ENCODE peak calls at places on chromosomes 3 and 15, in ten cellular contexts. One of them, this sample, is unnamed.

GRCh38 chr3:176032043-176032442 is 1165.2 kb downstream of the TBL1XR1 start:
- DNase-seq in colonic mucosa: no peak
- DNase-seq in foreskin keratinocyte: no peak
- DNase-seq in fibroblast of the aortic adventitia: no peak
- DNase-seq in activated CD4-positive, CD25-positive, alpha-beta regulatory T cell treated with anti-CD3 and anti-CD28 coated beads, Interleukin-2, amount 50 U/mL, for 72 hours: no peak
- DNase-seq in activated T-helper 1 cell treated with Interleukin-2 at 50 U/mL for 16 hours: no peak
- DNase-seq in frontal cortex: no peak
- DNase-seq in GM04503: no peak
- DNase-seq in NCI-H774: no peak
- DNase-seq in gastrocnemius medialis: no peak
- DNase-seq in this sample: no peak

GRCh38 chr3:23395115-23395514 is 192.0 kb downstream of the UBE2E2 start:
- DNase-seq in colonic mucosa: no peak
- DNase-seq in foreskin keratinocyte: no peak
- DNase-seq in fibroblast of the aortic adventitia: no peak
- DNase-seq in activated CD4-positive, CD25-positive, alpha-beta regulatory T cell treated with anti-CD3 and anti-CD28 coated beads, Interleukin-2, amount 50 U/mL, for 72 hours: no peak
- DNase-seq in activated T-helper 1 cell treated with Interleukin-2 at 50 U/mL for 16 hours: no peak
- DNase-seq in frontal cortex: no peak
- DNase-seq in GM04503: no peak
- DNase-seq in NCI-H774: no peak
- DNase-seq in gastrocnemius medialis: no peak
- DNase-seq in this sample: no peak

GRCh38 chr15:99536422-99537033 is 29.3 kb upstream of the MEF2A start:
- DNase-seq in colonic mucosa: no peak
- DNase-seq in foreskin keratinocyte: peak; percentile 23
- DNase-seq in fibroblast of the aortic adventitia: peak; percentile 57
- DNase-seq in activated CD4-positive, CD25-positive, alpha-beta regulatory T cell treated with anti-CD3 and anti-CD28 coated beads, Interleukin-2, amount 50 U/mL, for 72 hours: no peak
- DNase-seq in activated T-helper 1 cell treated with Interleukin-2 at 50 U/mL for 16 hours: no peak
- DNase-seq in frontal cortex: no peak
- DNase-seq in GM04503: peak; percentile 85
- DNase-seq in NCI-H774: no peak
- DNase-seq in gastrocnemius medialis: peak; percentile 34
- DNase-seq in this sample: peak; percentile 72

GRCh38 chr15:58734859-58735258 is 14.6 kb downstream of the ADAM10 start:
- DNase-seq in colonic mucosa: no peak
- DNase-seq in foreskin keratinocyte: no peak
- DNase-seq in fibroblast of the aortic adventitia: no peak
- DNase-seq in activated CD4-positive, CD25-positive, alpha-beta regulatory T cell treated with anti-CD3 and anti-CD28 coated beads, Interleukin-2, amount 50 U/mL, for 72 hours: no peak
- DNase-seq in activated T-helper 1 cell treated with Interleukin-2 at 50 U/mL for 16 hours: no peak
- DNase-seq in frontal cortex: no peak
- DNase-seq in GM04503: no peak
- DNase-seq in NCI-H774: no peak
- DNase-seq in gastrocnemius medialis: no peak
- DNase-seq in this sample: no peak

GRCh38 chr15:57356178-57356577 is 20.1 kb upstream of the CGNL1 start:
- DNase-seq in colonic mucosa: no peak
- DNase-seq in foreskin keratinocyte: no peak
- DNase-seq in fibroblast of the aortic adventitia: no peak
- DNase-seq in activated CD4-positive, CD25-positive, alpha-beta regulatory T cell treated with anti-CD3 and anti-CD28 coated beads, Interleukin-2, amount 50 U/mL, for 72 hours: no peak
- DNase-seq in activated T-helper 1 cell treated with Interleukin-2 at 50 U/mL for 16 hours: no peak
- DNase-seq in frontal cortex: no peak
- DNase-seq in GM04503: no peak
- DNase-seq in NCI-H774: no peak
- DNase-seq in gastrocnemius medialis: no peak
- DNase-seq in this sample: no peak

GRCh38 chr3:29156071-29156715 is 124.7 kb upstream of the RBMS3 start:
- DNase-seq in colonic mucosa: no peak
- DNase-seq in foreskin keratinocyte: peak; percentile 19
- DNase-seq in fibroblast of the aortic adventitia: no peak
- DNase-seq in activated CD4-positive, CD25-positive, alpha-beta regulatory T cell treated with anti-CD3 and anti-CD28 coated beads, Interleukin-2, amount 50 U/mL, for 72 hours: no peak
- DNase-seq in activated T-helper 1 cell treated with Interleukin-2 at 50 U/mL for 16 hours: no peak
- DNase-seq in frontal cortex: no peak
- DNase-seq in GM04503: no peak
- DNase-seq in NCI-H774: no peak
- DNase-seq in gastrocnemius medialis: peak; percentile 13
- DNase-seq in this sample: no peak

GRCh38 chr3:185677146-185677829 is 91.2 kb downstream of the SENP2 start:
- DNase-seq in colonic mucosa: peak; percentile 63
- DNase-seq in foreskin keratinocyte: peak; percentile 89
- DNase-seq in fibroblast of the aortic adventitia: peak; percentile 90
- DNase-seq in activated CD4-positive, CD25-positive, alpha-beta regulatory T cell treated with anti-CD3 and anti-CD28 coated beads, Interleukin-2, amount 50 U/mL, for 72 hours: no peak
- DNase-seq in activated T-helper 1 cell treated with Interleukin-2 at 50 U/mL for 16 hours: no peak
- DNase-seq in frontal cortex: no peak
- DNase-seq in GM04503: peak; percentile 28
- DNase-seq in NCI-H774: peak; percentile 41
- DNase-seq in gastrocnemius medialis: no peak
- DNase-seq in this sample: no peak

GRCh38 chr3:195692361-195692700 is 28.4 kb upstream of the MUC20 start:
- DNase-seq in colonic mucosa: no peak
- DNase-seq in foreskin keratinocyte: no peak
- DNase-seq in fibroblast of the aortic adventitia: no peak
- DNase-seq in activated CD4-positive, CD25-positive, alpha-beta regulatory T cell treated with anti-CD3 and anti-CD28 coated beads, Interleukin-2, amount 50 U/mL, for 72 hours: no peak
- DNase-seq in activated T-helper 1 cell treated with Interleukin-2 at 50 U/mL for 16 hours: no peak
- DNase-seq in frontal cortex: no peak
- DNase-seq in GM04503: no peak
- DNase-seq in NCI-H774: no peak
- DNase-seq in gastrocnemius medialis: no peak
- DNase-seq in this sample: no peak

GRCh38 chr15:78418239-78418638 is 19.8 kb upstream of the IREB2 start:
- DNase-seq in colonic mucosa: no peak
- DNase-seq in foreskin keratinocyte: no peak
- DNase-seq in fibroblast of the aortic adventitia: no peak
- DNase-seq in activated CD4-positive, CD25-positive, alpha-beta regulatory T cell treated with anti-CD3 and anti-CD28 coated beads, Interleukin-2, amount 50 U/mL, for 72 hours: no peak
- DNase-seq in activated T-helper 1 cell treated with Interleukin-2 at 50 U/mL for 16 hours: no peak
- DNase-seq in frontal cortex: no peak
- DNase-seq in GM04503: no peak
- DNase-seq in NCI-H774: no peak
- DNase-seq in gastrocnemius medialis: no peak
- DNase-seq in this sample: no peak

GRCh38 chr3:136602818-136603217 is 149.4 kb downstream of the STAG1 start:
- DNase-seq in colonic mucosa: no peak
- DNase-seq in foreskin keratinocyte: no peak
- DNase-seq in fibroblast of the aortic adventitia: no peak
- DNase-seq in activated CD4-positive, CD25-positive, alpha-beta regulatory T cell treated with anti-CD3 and anti-CD28 coated beads, Interleukin-2, amount 50 U/mL, for 72 hours: no peak
- DNase-seq in activated T-helper 1 cell treated with Interleukin-2 at 50 U/mL for 16 hours: no peak
- DNase-seq in frontal cortex: no peak
- DNase-seq in GM04503: no peak
- DNase-seq in NCI-H774: no peak
- DNase-seq in gastrocnemius medialis: no peak
- DNase-seq in this sample: no peak

GRCh38 chr3:127431066-127431465 is 143.2 kb upstream of the PRR20G start:
- DNase-seq in colonic mucosa: no peak
- DNase-seq in foreskin keratinocyte: no peak
- DNase-seq in fibroblast of the aortic adventitia: no peak
- DNase-seq in activated CD4-positive, CD25-positive, alpha-beta regulatory T cell treated with anti-CD3 and anti-CD28 coated beads, Interleukin-2, amount 50 U/mL, for 72 hours: no peak
- DNase-seq in activated T-helper 1 cell treated with Interleukin-2 at 50 U/mL for 16 hours: no peak
- DNase-seq in frontal cortex: no peak
- DNase-seq in GM04503: no peak
- DNase-seq in NCI-H774: no peak
- DNase-seq in gastrocnemius medialis: no peak
- DNase-seq in this sample: peak; percentile 27

GRCh38 chr3:155239960-155240359 is 53.5 kb downstream of the STRIT1 start:
- DNase-seq in colonic mucosa: no peak
- DNase-seq in foreskin keratinocyte: no peak
- DNase-seq in fibroblast of the aortic adventitia: no peak
- DNase-seq in activated CD4-positive, CD25-positive, alpha-beta regulatory T cell treated with anti-CD3 and anti-CD28 coated beads, Interleukin-2, amount 50 U/mL, for 72 hours: no peak
- DNase-seq in activated T-helper 1 cell treated with Interleukin-2 at 50 U/mL for 16 hours: no peak
- DNase-seq in frontal cortex: no peak
- DNase-seq in GM04503: no peak
- DNase-seq in NCI-H774: no peak
- DNase-seq in gastrocnemius medialis: peak; percentile 63
- DNase-seq in this sample: no peak

GRCh38 chr15:28726102-28726501 is 13.9 kb upstream of the GOLGA8M start:
- DNase-seq in colonic mucosa: no peak
- DNase-seq in foreskin keratinocyte: no peak
- DNase-seq in fibroblast of the aortic adventitia: no peak
- DNase-seq in activated CD4-positive, CD25-positive, alpha-beta regulatory T cell treated with anti-CD3 and anti-CD28 coated beads, Interleukin-2, amount 50 U/mL, for 72 hours: no peak
- DNase-seq in activated T-helper 1 cell treated with Interleukin-2 at 50 U/mL for 16 hours: no peak
- DNase-seq in frontal cortex: no peak
- DNase-seq in GM04503: no peak
- DNase-seq in NCI-H774: no peak
- DNase-seq in gastrocnemius medialis: no peak
- DNase-seq in this sample: no peak

GRCh38 chr15:60074181-60074885 is 70.2 kb downstream of the FOXB1 start:
- DNase-seq in colonic mucosa: peak; percentile 19
- DNase-seq in foreskin keratinocyte: no peak
- DNase-seq in fibroblast of the aortic adventitia: peak; percentile 49
- DNase-seq in activated CD4-positive, CD25-positive, alpha-beta regulatory T cell treated with anti-CD3 and anti-CD28 coated beads, Interleukin-2, amount 50 U/mL, for 72 hours: no peak
- DNase-seq in activated T-helper 1 cell treated with Interleukin-2 at 50 U/mL for 16 hours: no peak
- DNase-seq in frontal cortex: no peak
- DNase-seq in GM04503: no peak
- DNase-seq in NCI-H774: peak; percentile 60
- DNase-seq in gastrocnemius medialis: no peak
- DNase-seq in this sample: no peak

GRCh38 chr3:190366145-190366544 is 21.8 kb upstream of the CLDN16 start:
- DNase-seq in colonic mucosa: no peak
- DNase-seq in foreskin keratinocyte: no peak
- DNase-seq in fibroblast of the aortic adventitia: peak; percentile 42
- DNase-seq in activated CD4-positive, CD25-positive, alpha-beta regulatory T cell treated with anti-CD3 and anti-CD28 coated beads, Interleukin-2, amount 50 U/mL, for 72 hours: no peak
- DNase-seq in activated T-helper 1 cell treated with Interleukin-2 at 50 U/mL for 16 hours: no peak
- DNase-seq in frontal cortex: no peak
- DNase-seq in GM04503: no peak
- DNase-seq in NCI-H774: no peak
- DNase-seq in gastrocnemius medialis: no peak
- DNase-seq in this sample: no peak

GRCh38 chr15:40297356-40297755 is 10.4 kb downstream of the PLCB2 start:
- DNase-seq in colonic mucosa: no peak
- DNase-seq in foreskin keratinocyte: no peak
- DNase-seq in fibroblast of the aortic adventitia: no peak
- DNase-seq in activated CD4-positive, CD25-positive, alpha-beta regulatory T cell treated with anti-CD3 and anti-CD28 coated beads, Interleukin-2, amount 50 U/mL, for 72 hours: no peak
- DNase-seq in activated T-helper 1 cell treated with Interleukin-2 at 50 U/mL for 16 hours: no peak
- DNase-seq in frontal cortex: no peak
- DNase-seq in GM04503: no peak
- DNase-seq in NCI-H774: no peak
- DNase-seq in gastrocnemius medialis: no peak
- DNase-seq in this sample: no peak